ENCODE peak calls at places on chromosomes 4 and X, in six cellular contexts. L is WERI-Rb-1; H is heart right ventricle; E is right lobe of liver; J is stimulated activated CD8-positive, alpha-beta memory T cell treated with anti-CD3 and anti-CD28 coated beads, Interleukin-15, amount 100 ng/mL, for 4 hours; F is HCT116. B is an unnamed sample.
A peak's percentile ranks its signal among the peaks of the same experiment; 100 is the strongest.

GRCh38 chr4:143559757-143560147 is 46.2 kb downstream of the SMARCA5 start:
- DNase-seq in L (peak; percentile 56), H (no peak), E (no peak), J (peak; percentile 44), F (no peak), B (peak; percentile 71)

GRCh38 chr4:99117876-99118693 is 26.0 kb downstream of the ADH4 start:
- DNase-seq in L (no peak), H (no peak), E (no peak), J (no peak), F (no peak), B (peak; percentile 68)

GRCh38 chr4:140037353-140038030 is 116.5 kb downstream of the MAML3 start:
- DNase-seq in L (no peak), H (no peak), E (no peak), J (no peak), F (no peak), B (no peak)

GRCh38 chr4:137610960-137611359 is 78.7 kb upstream of the PCDH18 start:
- DNase-seq in L (peak; percentile 46), H (no peak), E (no peak), J (no peak), F (no peak), B (no peak)

GRCh38 chrX:18883961-18884765 is 99.8 kb downstream of the PHKA2 start:
- DNase-seq in L (no peak), H (no peak), E (no peak), J (no peak), F (no peak), B (no peak)

GRCh38 chr4:150315691-150316090 is 237.4 kb downstream of the DCLK2 start:
- DNase-seq in L (no peak), H (no peak), E (no peak), J (no peak), F (no peak), B (no peak)

GRCh38 chr4:188819243-188819642 is 680.0 kb downstream of the TRIML1 start:
- DNase-seq in L (no peak), H (no peak), E (no peak), J (no peak), F (no peak), B (no peak)

GRCh38 chr4:8516061-8516573 is 64.1 kb upstream of the GPR78 start:
- DNase-seq in L (no peak), H (no peak), E (no peak), J (no peak), F (no peak), B (no peak)

GRCh38 chr4:168200685-168201084 is 108.3 kb downstream of the ANXA10 start:
- DNase-seq in L (no peak), H (no peak), E (no peak), J (no peak), F (no peak), B (no peak)

GRCh38 chr4:96352051-96352517 is 512.2 kb downstream of the PDHA2 start:
- DNase-seq in L (peak; percentile 69), H (no peak), E (no peak), J (no peak), F (peak; percentile 34), B (no peak)

GRCh38 chrX:27591938-27592337 is 1.8 kb downstream of the DCAF8L2 start:
- DNase-seq in L (no peak), H (no peak), E (no peak), J (no peak), F (no peak), B (no peak)

GRCh38 chr4:83503974-83504373 is 19.1 kb upstream of the ABRAXAS1 start:
- DNase-seq in L (no peak), H (no peak), E (no peak), J (no peak), F (no peak), B (no peak)

GRCh38 chr4:76658231-76659102 is 223.4 kb downstream of the SHROOM3 start:
- DNase-seq in L (no peak), H (no peak), E (no peak), J (no peak), F (no peak), B (no peak)

GRCh38 chr4:43512253-43512652 is 619.7 kb downstream of the GRXCR1 start:
- DNase-seq in L (no peak), H (no peak), E (no peak), J (no peak), F (no peak), B (no peak)

GRCh38 chr4:25865586-25865985 is 2.8 kb upstream of the SEL1L3 start:
- DNase-seq in L (no peak), H (no peak), E (no peak), J (no peak), F (peak; percentile 91), B (peak; percentile 66)

GRCh38 chr4:162163892-162164759 is at the start of gene FSTL5:
- DNase-seq in L (peak; percentile 99), H (peak; percentile 5), E (peak; percentile 26), J (no peak), F (no peak), B (peak; percentile 42)